ENCODE peak calls at places on chromosomes 7 and 10, in seven cellular contexts. M is germinal center, P is NCI-H748 treated with DMSO at 0.1 percent for 48 hours, Z is activated T-cell treated with anti-CD3 and anti-CD28 coated beads for 1 hour, O is fibroblast of the aortic adventitia, F is aorta, N is endodermal cell. V is an unnamed sample.
A peak's percentile ranks its signal among the peaks of the same experiment; 100 is the strongest.

GRCh38 chr10:124740374-124741280 is 3.6 kb downstream of the FAM53B start:
- DNase-seq in O (peak; percentile 70), P (no peak), Z (no peak), F (peak; percentile 84), N (peak; percentile 69), M (peak; percentile 71), V (no peak)

GRCh38 chr7:125485223-125485622 is 555.6 kb upstream of the POT1 start:
- DNase-seq in F (no peak), M (no peak), Z (no peak), P (no peak), O (no peak), N (no peak), V (no peak)

GRCh38 chr7:71785216-71785615 is 626.9 kb downstream of the CALN1 start:
- DNase-seq in M (no peak), F (no peak), P (no peak), N (no peak), O (no peak), Z (no peak), V (no peak)

GRCh38 chr10:131452926-131453771 is 141.6 kb upstream of the TCERG1L start:
- DNase-seq in F (no peak), M (no peak), P (no peak), N (peak; percentile 92), Z (no peak), O (no peak), V (no peak)

GRCh38 chr7:8063706-8064297 is 95.2 kb downstream of the GLCCI1 start:
- DNase-seq in N (no peak), F (no peak), M (no peak), Z (no peak), O (no peak), P (peak; percentile 86), V (no peak)

GRCh38 chr10:99767901-99768300 is 14.5 kb upstream of the ABCC2 start:
- DNase-seq in F (no peak), Z (no peak), M (no peak), O (no peak), P (no peak), N (no peak), V (no peak)

GRCh38 chr7:82723411-82723810 is 279.8 kb upstream of the CACNA2D1 start:
- DNase-seq in M (no peak), O (peak; percentile 2), P (no peak), F (no peak), Z (no peak), N (no peak), V (no peak)

GRCh38 chr10:5076615-5077014 is 17.6 kb upstream of the AKR1C3 start:
- DNase-seq in M (no peak), Z (no peak), F (no peak), N (no peak), O (peak; percentile 69), P (no peak), V (no peak)

GRCh38 chr7:95715274-95715673 is 57.1 kb upstream of the DYNC1I1 start:
- DNase-seq in F (no peak), N (no peak), Z (no peak), O (no peak), M (no peak), P (no peak), V (no peak)

GRCh38 chr7:127938588-127938987 is 92.6 kb downstream of the LRRC4 start:
- DNase-seq in O (peak; percentile 83), Z (no peak), P (no peak), F (no peak), N (no peak), M (no peak), V (no peak)

GRCh38 chr10:74753295-74754211 is 72.8 kb upstream of the KAT6B start:
- DNase-seq in M (no peak), O (peak; percentile 43), F (no peak), P (no peak), Z (no peak), N (peak; percentile 71), V (no peak)

V was measured in stimulated activated naive CD8-positive, alpha-beta T cell treated with anti-CD3 and anti-CD28 coated beads, Interleukin-15, Interleukin-2, amounts not matched to agents 100 U/mL and 50 U/mL, for 24 hours.